ENCODE peak calls at places on chromosome 15, in four cellular contexts. One of them, this sample, is unnamed.

GRCh38 chr15:93088981-93089854 is at the start of gene RGMA:
- DNase-seq in thoracic aorta: no peak
- DNase-seq in brain microvascular endothelial cell: no peak
- DNase-seq in LNCaP clone FGC: no peak
- DNase-seq in this sample: peak

GRCh38 chr15:52464478-52464877 is 64.2 kb downstream of the MYO5A start:
- DNase-seq in thoracic aorta: no peak
- DNase-seq in brain microvascular endothelial cell: no peak
- DNase-seq in LNCaP clone FGC: no peak
- DNase-seq in this sample: no peak

GRCh38 chr15:58228708-58229107 is 90.5 kb downstream of the AQP9 start:
- DNase-seq in thoracic aorta: no peak
- DNase-seq in brain microvascular endothelial cell: peak
- DNase-seq in LNCaP clone FGC: no peak
- DNase-seq in this sample: no peak

GRCh38 chr15:41772720-41773331 is 1.5 kb upstream of the MAPKBP1 start:
- DNase-seq in thoracic aorta: no peak
- DNase-seq in brain microvascular endothelial cell: peak
- DNase-seq in LNCaP clone FGC: peak
- DNase-seq in this sample: peak

GRCh38 chr15:98668566-98669308 is 20.4 kb downstream of the IGF1R start:
- DNase-seq in thoracic aorta: no peak
- DNase-seq in brain microvascular endothelial cell: peak
- DNase-seq in LNCaP clone FGC: no peak
- DNase-seq in this sample: no peak

GRCh38 chr15:96276438-96277210 is 53.9 kb upstream of the NR2F2 start:
- DNase-seq in thoracic aorta: no peak
- DNase-seq in brain microvascular endothelial cell: no peak
- DNase-seq in LNCaP clone FGC: no peak
- DNase-seq in this sample: no peak

GRCh38 chr15:52162876-52163275 is 28.3 kb downstream of the GNB5 start:
- DNase-seq in thoracic aorta: no peak
- DNase-seq in brain microvascular endothelial cell: no peak
- DNase-seq in LNCaP clone FGC: no peak
- DNase-seq in this sample: no peak

GRCh38 chr15:67680645-67681044 is 138.1 kb downstream of the MAP2K5 start:
- DNase-seq in thoracic aorta: no peak
- DNase-seq in brain microvascular endothelial cell: no peak
- DNase-seq in LNCaP clone FGC: no peak
- DNase-seq in this sample: no peak

GRCh38 chr15:62809106-62809967 is 233.2 kb upstream of the TPM1 start:
- DNase-seq in thoracic aorta: no peak
- DNase-seq in brain microvascular endothelial cell: peak
- DNase-seq in LNCaP clone FGC: no peak
- DNase-seq in this sample: peak

GRCh38 chr15:70488002-70488605 is 275.3 kb downstream of the UACA start:
- DNase-seq in thoracic aorta: no peak
- DNase-seq in brain microvascular endothelial cell: peak
- DNase-seq in LNCaP clone FGC: peak
- DNase-seq in this sample: peak

GRCh38 chr15:41288464-41288863 is 43.9 kb downstream of the OIP5 start:
- DNase-seq in thoracic aorta: no peak
- DNase-seq in brain microvascular endothelial cell: no peak
- DNase-seq in LNCaP clone FGC: no peak
- DNase-seq in this sample: no peak

GRCh38 chr15:41957021-41957897 is 15.1 kb downstream of the EHD4 start:
- DNase-seq in thoracic aorta: no peak
- DNase-seq in brain microvascular endothelial cell: no peak
- DNase-seq in LNCaP clone FGC: no peak
- DNase-seq in this sample: no peak

GRCh38 chr15:51205050-51205707 is 110.5 kb upstream of the TNFAIP8L3 start:
- DNase-seq in thoracic aorta: no peak
- DNase-seq in brain microvascular endothelial cell: no peak
- DNase-seq in LNCaP clone FGC: peak
- DNase-seq in this sample: no peak

GRCh38 chr15:91780387-91780786 is 73.1 kb upstream of the SLCO3A1 start:
- DNase-seq in thoracic aorta: no peak
- DNase-seq in brain microvascular endothelial cell: no peak
- DNase-seq in LNCaP clone FGC: no peak
- DNase-seq in this sample: no peak

GRCh38 chr15:65032823-65033537 is 3.5 kb upstream of the MTFMT start:
- DNase-seq in thoracic aorta: no peak
- DNase-seq in brain microvascular endothelial cell: peak
- DNase-seq in LNCaP clone FGC: peak
- DNase-seq in this sample: peak

GRCh38 chr15:92667291-92667904 is 11.8 kb upstream of the FAM174B start:
- DNase-seq in thoracic aorta: no peak
- DNase-seq in brain microvascular endothelial cell: no peak
- DNase-seq in LNCaP clone FGC: no peak
- DNase-seq in this sample: no peak

GRCh38 chr15:74423443-74424257 is 10.1 kb downstream of the SEMA7A start:
- DNase-seq in thoracic aorta: no peak
- DNase-seq in brain microvascular endothelial cell: no peak
- DNase-seq in LNCaP clone FGC: no peak
- DNase-seq in this sample: no peak

GRCh38 chr15:39555885-39556284 is 25.0 kb upstream of the THBS1 start:
- DNase-seq in thoracic aorta: no peak
- DNase-seq in brain microvascular endothelial cell: no peak
- DNase-seq in LNCaP clone FGC: no peak
- DNase-seq in this sample: no peak

GRCh38 chr15:57415559-57415958 is 39.3 kb downstream of the CGNL1 start:
- DNase-seq in thoracic aorta: no peak
- DNase-seq in brain microvascular endothelial cell: no peak
- DNase-seq in LNCaP clone FGC: no peak
- DNase-seq in this sample: peak

GRCh38 chr15:64947211-64947610 is 35.5 kb downstream of the ANKDD1A start:
- DNase-seq in thoracic aorta: no peak
- DNase-seq in brain microvascular endothelial cell: no peak
- DNase-seq in LNCaP clone FGC: no peak
- DNase-seq in this sample: no peak

GRCh38 chr15:42037650-42038049 is 16.8 kb upstream of the PLA2G4E start:
- DNase-seq in thoracic aorta: no peak
- DNase-seq in brain microvascular endothelial cell: no peak
- DNase-seq in LNCaP clone FGC: no peak
- DNase-seq in this sample: peak

GRCh38 chr15:81256916-81257315 is 60.2 kb downstream of the IL16 start:
- DNase-seq in thoracic aorta: no peak
- DNase-seq in brain microvascular endothelial cell: no peak
- DNase-seq in LNCaP clone FGC: no peak
- DNase-seq in this sample: no peak

GRCh38 chr15:68143129-68143528 is 62.0 kb downstream of the CALML4 start:
- DNase-seq in thoracic aorta: no peak
- DNase-seq in brain microvascular endothelial cell: no peak
- DNase-seq in LNCaP clone FGC: no peak
- DNase-seq in this sample: no peak

GRCh38 chr15:69093127-69093526 is 67.3 kb upstream of the GLCE start:
- DNase-seq in thoracic aorta: no peak
- DNase-seq in brain microvascular endothelial cell: no peak
- DNase-seq in LNCaP clone FGC: no peak
- DNase-seq in this sample: peak

GRCh38 chr15:60795889-60796288 is 316.9 kb upstream of the ICE2 start:
- DNase-seq in thoracic aorta: no peak
- DNase-seq in brain microvascular endothelial cell: no peak
- DNase-seq in LNCaP clone FGC: no peak
- DNase-seq in this sample: no peak

GRCh38 chr15:48413304-48413703 is 82.1 kb downstream of the DUT start:
- DNase-seq in thoracic aorta: no peak
- DNase-seq in brain microvascular endothelial cell: no peak
- DNase-seq in LNCaP clone FGC: no peak
- DNase-seq in this sample: no peak

GRCh38 chr15:79086814-79087213 is 3.8 kb downstream of the RASGRF1 start:
- DNase-seq in thoracic aorta: no peak
- DNase-seq in brain microvascular endothelial cell: no peak
- DNase-seq in LNCaP clone FGC: no peak
- DNase-seq in this sample: no peak

GRCh38 chr15:79088426-79089205 is 2.0 kb downstream of the RASGRF1 start:
- DNase-seq in thoracic aorta: no peak
- DNase-seq in brain microvascular endothelial cell: no peak
- DNase-seq in LNCaP clone FGC: no peak
- DNase-seq in this sample: no peak

GRCh38 chr15:79082363-79083070 is 8.1 kb downstream of the RASGRF1 start:
- DNase-seq in thoracic aorta: no peak
- DNase-seq in brain microvascular endothelial cell: no peak
- DNase-seq in LNCaP clone FGC: no peak
- DNase-seq in this sample: no peak

GRCh38 chr15:79083154-79083553 is 7.4 kb downstream of the RASGRF1 start:
- DNase-seq in thoracic aorta: no peak
- DNase-seq in brain microvascular endothelial cell: no peak
- DNase-seq in LNCaP clone FGC: no peak
- DNase-seq in this sample: no peak

DNA sequence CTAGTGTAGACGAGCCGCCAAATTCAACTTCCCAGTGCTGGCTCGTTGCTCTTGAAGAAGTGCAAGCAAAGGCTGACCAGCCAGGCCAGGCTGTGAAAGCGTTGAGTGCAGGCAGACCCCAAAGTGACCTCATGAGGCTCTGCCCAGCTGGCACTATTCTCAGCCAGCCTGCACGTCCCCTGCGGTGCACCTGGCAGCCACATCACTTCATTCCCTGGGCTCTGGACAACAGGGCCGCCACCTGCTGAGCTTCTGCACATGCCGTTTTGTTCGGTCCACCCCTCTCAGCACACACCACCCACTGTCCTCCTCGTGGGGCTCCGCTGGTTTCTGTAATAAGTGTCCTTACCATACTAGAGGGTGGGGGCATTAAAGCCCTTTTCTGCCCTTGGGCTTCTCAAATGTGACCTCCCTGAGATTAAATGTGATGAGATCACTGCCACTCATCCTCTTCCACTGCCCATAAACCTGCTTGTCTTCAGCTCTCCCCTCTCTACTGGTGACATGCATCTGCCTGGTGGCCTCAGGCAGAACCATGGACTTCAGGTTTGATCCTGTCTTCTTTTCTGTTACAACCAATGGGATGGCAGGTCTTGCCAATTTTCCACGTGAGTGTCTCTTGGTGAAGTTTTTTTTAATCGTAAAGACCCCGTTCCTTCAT is 6.1 kb downstream of the RASGRF1 start:
- DNase-seq in thoracic aorta: no peak
- DNase-seq in brain microvascular endothelial cell: no peak
- DNase-seq in LNCaP clone FGC: no peak
- DNase-seq in this sample: no peak
- H3K4me3 ChIP-seq in thoracic aorta: no peak
- H3K4me3 ChIP-seq in brain microvascular endothelial cell: no peak
- H3K4me3 ChIP-seq in LNCaP clone FGC: no peak
- H3K4me3 ChIP-seq in this sample: no peak

DNA sequence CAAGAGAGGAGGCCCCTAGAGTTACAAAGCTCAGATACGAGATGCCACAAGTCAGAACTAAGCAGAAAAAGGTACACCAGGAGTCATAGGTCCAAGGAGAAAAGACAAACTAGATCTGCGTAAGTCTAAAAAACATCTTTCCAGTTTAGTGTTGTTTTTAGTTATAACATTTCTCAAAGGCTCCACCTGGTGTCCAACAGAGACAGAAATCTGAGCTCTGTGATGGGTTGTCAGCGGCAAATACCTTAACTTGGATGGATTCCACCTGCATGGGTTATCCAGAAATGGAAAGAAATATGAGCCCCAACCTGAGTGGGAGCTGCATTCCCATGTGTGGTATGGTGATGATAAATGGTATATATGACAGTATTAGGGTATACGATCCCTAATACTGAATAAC is 238.6 kb upstream of the CHRM5 start:
- DNase-seq in thoracic aorta: no peak
- DNase-seq in brain microvascular endothelial cell: no peak
- DNase-seq in LNCaP clone FGC: peak
- DNase-seq in this sample: peak
- TF ChIP-seq CTCF in thoracic aorta: no peak
- TF ChIP-seq CTCF in brain microvascular endothelial cell: peak
- TF ChIP-seq CTCF in LNCaP clone FGC: peak
- TF ChIP-seq CTCF in this sample: peak

GRCh38 chr15:43135351-43135750 is 2.0 kb downstream of the TMEM62 start:
- DNase-seq in thoracic aorta: no peak
- DNase-seq in brain microvascular endothelial cell: no peak
- DNase-seq in LNCaP clone FGC: peak
- DNase-seq in this sample: no peak
- H3K4me3 ChIP-seq in thoracic aorta: no peak
- H3K4me3 ChIP-seq in brain microvascular endothelial cell: no peak
- H3K4me3 ChIP-seq in LNCaP clone FGC: no peak
- H3K4me3 ChIP-seq in this sample: no peak

DNA sequence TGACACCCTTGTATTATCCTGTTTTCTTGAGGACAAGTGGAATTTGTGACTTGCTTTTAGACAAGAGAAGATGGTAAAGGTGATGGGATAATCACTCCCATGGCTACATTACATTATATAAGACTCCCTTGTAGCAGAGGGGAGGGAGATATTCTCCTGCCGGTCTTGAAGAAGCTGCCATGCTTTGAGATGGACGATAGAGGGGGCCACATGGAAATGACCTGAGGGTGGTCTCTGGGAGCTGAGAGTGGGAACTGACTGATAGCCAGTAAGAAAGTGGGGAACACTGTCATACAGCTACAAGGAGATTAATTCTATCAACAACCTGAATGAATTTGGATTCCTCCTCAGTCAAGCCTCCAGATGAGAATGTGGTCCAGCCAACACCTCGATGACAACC is 540.1 kb downstream of the NTRK3 start:
- DNase-seq in thoracic aorta: no peak
- DNase-seq in brain microvascular endothelial cell: no peak
- DNase-seq in LNCaP clone FGC: no peak
- DNase-seq in this sample: no peak
- TF ChIP-seq CTCF in thoracic aorta: no peak
- TF ChIP-seq CTCF in brain microvascular endothelial cell: no peak
- TF ChIP-seq CTCF in LNCaP clone FGC: no peak
- TF ChIP-seq CTCF in this sample: no peak

GRCh38 chr15:30929064-30929669 is 25.5 kb downstream of the FAN1 start:
- DNase-seq in thoracic aorta: no peak
- DNase-seq in brain microvascular endothelial cell: no peak
- DNase-seq in LNCaP clone FGC: no peak
- DNase-seq in this sample: peak
- H3K4me3 ChIP-seq in thoracic aorta: no peak
- H3K4me3 ChIP-seq in brain microvascular endothelial cell: no peak
- H3K4me3 ChIP-seq in LNCaP clone FGC: no peak
- H3K4me3 ChIP-seq in this sample: no peak

GRCh38 chr15:29925227-29926082 is 103.2 kb upstream of the TJP1 start:
- DNase-seq in thoracic aorta: no peak
- DNase-seq in brain microvascular endothelial cell: peak
- DNase-seq in LNCaP clone FGC: no peak
- DNase-seq in this sample: peak
- TF ChIP-seq CTCF in thoracic aorta: peak
- TF ChIP-seq CTCF in brain microvascular endothelial cell: peak
- TF ChIP-seq CTCF in LNCaP clone FGC: peak
- TF ChIP-seq CTCF in this sample: peak